ENCODE peak calls at places on chromosomes 1 and 21, in six cellular contexts. One of them, this sample, is unnamed.

GRCh38 chr1:207088161-207088560 is 499 bp upstream of the C4BPB start:
- DNase-seq in C1 segment of cervical spinal cord: no peak
- DNase-seq in T-helper 1 cell: no peak
- DNase-seq in stimulated activated CD8-positive, alpha-beta memory T cell treated with anti-CD3 and anti-CD28 coated beads, Interleukin-4, amount 100 ng/mL, for 1 hour: no peak
- DNase-seq in mesendoderm: peak
- DNase-seq in ovary: no peak
- DNase-seq in this sample: no peak

GRCh38 chr1:200971955-200972711 is 51.4 kb downstream of the KIF21B start:
- DNase-seq in C1 segment of cervical spinal cord: peak
- DNase-seq in T-helper 1 cell: peak
- DNase-seq in stimulated activated CD8-positive, alpha-beta memory T cell treated with anti-CD3 and anti-CD28 coated beads, Interleukin-4, amount 100 ng/mL, for 1 hour: peak
- DNase-seq in mesendoderm: peak
- DNase-seq in ovary: peak
- DNase-seq in this sample: peak

GRCh38 chr21:46179708-46180078 is 4.6 kb downstream of the SPATC1L start:
- DNase-seq in C1 segment of cervical spinal cord: no peak
- DNase-seq in T-helper 1 cell: no peak
- DNase-seq in stimulated activated CD8-positive, alpha-beta memory T cell treated with anti-CD3 and anti-CD28 coated beads, Interleukin-4, amount 100 ng/mL, for 1 hour: no peak
- DNase-seq in mesendoderm: no peak
- DNase-seq in ovary: no peak
- DNase-seq in this sample: no peak

GRCh38 chr1:174051956-174052355 is 29.8 kb upstream of the RC3H1 start:
- DNase-seq in C1 segment of cervical spinal cord: peak
- DNase-seq in T-helper 1 cell: no peak
- DNase-seq in stimulated activated CD8-positive, alpha-beta memory T cell treated with anti-CD3 and anti-CD28 coated beads, Interleukin-4, amount 100 ng/mL, for 1 hour: no peak
- DNase-seq in mesendoderm: no peak
- DNase-seq in ovary: no peak
- DNase-seq in this sample: peak

GRCh38 chr1:151504252-151504651 is 6.9 kb upstream of the CGN start:
- DNase-seq in C1 segment of cervical spinal cord: no peak
- DNase-seq in T-helper 1 cell: no peak
- DNase-seq in stimulated activated CD8-positive, alpha-beta memory T cell treated with anti-CD3 and anti-CD28 coated beads, Interleukin-4, amount 100 ng/mL, for 1 hour: no peak
- DNase-seq in mesendoderm: no peak
- DNase-seq in ovary: no peak
- DNase-seq in this sample: no peak

GRCh38 chr1:161772397-161772796 is 6.3 kb downstream of the ATF6 start:
- DNase-seq in C1 segment of cervical spinal cord: no peak
- DNase-seq in T-helper 1 cell: no peak
- DNase-seq in stimulated activated CD8-positive, alpha-beta memory T cell treated with anti-CD3 and anti-CD28 coated beads, Interleukin-4, amount 100 ng/mL, for 1 hour: no peak
- DNase-seq in mesendoderm: no peak
- DNase-seq in ovary: no peak
- DNase-seq in this sample: no peak

GRCh38 chr1:19460535-19461351 is 24.6 kb downstream of the CAPZB start:
- DNase-seq in C1 segment of cervical spinal cord: no peak
- DNase-seq in T-helper 1 cell: no peak
- DNase-seq in stimulated activated CD8-positive, alpha-beta memory T cell treated with anti-CD3 and anti-CD28 coated beads, Interleukin-4, amount 100 ng/mL, for 1 hour: no peak
- DNase-seq in mesendoderm: no peak
- DNase-seq in ovary: no peak
- DNase-seq in this sample: no peak

GRCh38 chr1:38672692-38673091 is 186.9 kb downstream of the RRAGC start:
- DNase-seq in C1 segment of cervical spinal cord: no peak
- DNase-seq in T-helper 1 cell: no peak
- DNase-seq in stimulated activated CD8-positive, alpha-beta memory T cell treated with anti-CD3 and anti-CD28 coated beads, Interleukin-4, amount 100 ng/mL, for 1 hour: no peak
- DNase-seq in mesendoderm: no peak
- DNase-seq in ovary: no peak
- DNase-seq in this sample: no peak

GRCh38 chr1:183167676-183168075 is 18.4 kb upstream of the LAMC2 start:
- DNase-seq in C1 segment of cervical spinal cord: no peak
- DNase-seq in T-helper 1 cell: no peak
- DNase-seq in stimulated activated CD8-positive, alpha-beta memory T cell treated with anti-CD3 and anti-CD28 coated beads, Interleukin-4, amount 100 ng/mL, for 1 hour: no peak
- DNase-seq in mesendoderm: no peak
- DNase-seq in ovary: no peak
- DNase-seq in this sample: no peak

GRCh38 chr1:31230378-31230777 is 9.3 kb downstream of the NKAIN1 start:
- DNase-seq in C1 segment of cervical spinal cord: no peak
- DNase-seq in T-helper 1 cell: no peak
- DNase-seq in stimulated activated CD8-positive, alpha-beta memory T cell treated with anti-CD3 and anti-CD28 coated beads, Interleukin-4, amount 100 ng/mL, for 1 hour: no peak
- DNase-seq in mesendoderm: no peak
- DNase-seq in ovary: no peak
- DNase-seq in this sample: no peak

GRCh38 chr1:97139512-97139911 is 417.9 kb downstream of the PTBP2 start:
- DNase-seq in C1 segment of cervical spinal cord: no peak
- DNase-seq in T-helper 1 cell: no peak
- DNase-seq in stimulated activated CD8-positive, alpha-beta memory T cell treated with anti-CD3 and anti-CD28 coated beads, Interleukin-4, amount 100 ng/mL, for 1 hour: no peak
- DNase-seq in mesendoderm: no peak
- DNase-seq in ovary: no peak
- DNase-seq in this sample: no peak

GRCh38 chr1:211736351-211736915 is 61.0 kb upstream of the NEK2 start:
- DNase-seq in C1 segment of cervical spinal cord: peak
- DNase-seq in T-helper 1 cell: no peak
- DNase-seq in stimulated activated CD8-positive, alpha-beta memory T cell treated with anti-CD3 and anti-CD28 coated beads, Interleukin-4, amount 100 ng/mL, for 1 hour: no peak
- DNase-seq in mesendoderm: no peak
- DNase-seq in ovary: peak
- DNase-seq in this sample: no peak

GRCh38 chr1:157086299-157086698 is 13.3 kb downstream of the ETV3L start:
- DNase-seq in C1 segment of cervical spinal cord: no peak
- DNase-seq in T-helper 1 cell: no peak
- DNase-seq in stimulated activated CD8-positive, alpha-beta memory T cell treated with anti-CD3 and anti-CD28 coated beads, Interleukin-4, amount 100 ng/mL, for 1 hour: no peak
- DNase-seq in mesendoderm: no peak
- DNase-seq in ovary: no peak
- DNase-seq in this sample: no peak

GRCh38 chr1:185969524-185969991 is 235.4 kb downstream of the HMCN1 start:
- DNase-seq in C1 segment of cervical spinal cord: no peak
- DNase-seq in T-helper 1 cell: no peak
- DNase-seq in stimulated activated CD8-positive, alpha-beta memory T cell treated with anti-CD3 and anti-CD28 coated beads, Interleukin-4, amount 100 ng/mL, for 1 hour: no peak
- DNase-seq in mesendoderm: no peak
- DNase-seq in ovary: no peak
- DNase-seq in this sample: no peak

GRCh38 chr1:40703316-40703715 is 11.8 kb downstream of the NFYC start:
- DNase-seq in C1 segment of cervical spinal cord: no peak
- DNase-seq in T-helper 1 cell: no peak
- DNase-seq in stimulated activated CD8-positive, alpha-beta memory T cell treated with anti-CD3 and anti-CD28 coated beads, Interleukin-4, amount 100 ng/mL, for 1 hour: no peak
- DNase-seq in mesendoderm: no peak
- DNase-seq in ovary: no peak
- DNase-seq in this sample: no peak

GRCh38 chr1:238861342-238861741 is 525.0 kb upstream of the CHRM3 start:
- DNase-seq in C1 segment of cervical spinal cord: no peak
- DNase-seq in T-helper 1 cell: no peak
- DNase-seq in stimulated activated CD8-positive, alpha-beta memory T cell treated with anti-CD3 and anti-CD28 coated beads, Interleukin-4, amount 100 ng/mL, for 1 hour: no peak
- DNase-seq in mesendoderm: peak
- DNase-seq in ovary: no peak
- DNase-seq in this sample: no peak

GRCh38 chr1:214393086-214393485 is 112.1 kb downstream of the SMYD2 start:
- DNase-seq in C1 segment of cervical spinal cord: no peak
- DNase-seq in T-helper 1 cell: no peak
- DNase-seq in stimulated activated CD8-positive, alpha-beta memory T cell treated with anti-CD3 and anti-CD28 coated beads, Interleukin-4, amount 100 ng/mL, for 1 hour: no peak
- DNase-seq in mesendoderm: no peak
- DNase-seq in ovary: no peak
- DNase-seq in this sample: no peak

GRCh38 chr21:45341779-45342178 is 54.1 kb upstream of the POFUT2 start:
- DNase-seq in C1 segment of cervical spinal cord: no peak
- DNase-seq in T-helper 1 cell: no peak
- DNase-seq in stimulated activated CD8-positive, alpha-beta memory T cell treated with anti-CD3 and anti-CD28 coated beads, Interleukin-4, amount 100 ng/mL, for 1 hour: no peak
- DNase-seq in mesendoderm: no peak
- DNase-seq in ovary: no peak
- DNase-seq in this sample: no peak

GRCh38 chr1:23098463-23099170 is 70.0 kb downstream of the LUZP1 start:
- DNase-seq in C1 segment of cervical spinal cord: peak
- DNase-seq in T-helper 1 cell: peak
- DNase-seq in stimulated activated CD8-positive, alpha-beta memory T cell treated with anti-CD3 and anti-CD28 coated beads, Interleukin-4, amount 100 ng/mL, for 1 hour: no peak
- DNase-seq in mesendoderm: peak
- DNase-seq in ovary: peak
- DNase-seq in this sample: peak

GRCh38 chr1:183995322-183996035 is 42.0 kb downstream of the COLGALT2 start:
- DNase-seq in C1 segment of cervical spinal cord: no peak
- DNase-seq in T-helper 1 cell: no peak
- DNase-seq in stimulated activated CD8-positive, alpha-beta memory T cell treated with anti-CD3 and anti-CD28 coated beads, Interleukin-4, amount 100 ng/mL, for 1 hour: no peak
- DNase-seq in mesendoderm: peak
- DNase-seq in ovary: no peak
- DNase-seq in this sample: no peak

GRCh38 chr1:214901718-214902117 is 180.8 kb upstream of the KCNK2 start:
- DNase-seq in C1 segment of cervical spinal cord: no peak
- DNase-seq in T-helper 1 cell: no peak
- DNase-seq in stimulated activated CD8-positive, alpha-beta memory T cell treated with anti-CD3 and anti-CD28 coated beads, Interleukin-4, amount 100 ng/mL, for 1 hour: no peak
- DNase-seq in mesendoderm: no peak
- DNase-seq in ovary: no peak
- DNase-seq in this sample: no peak

GRCh38 chr1:115718011-115718754 is 50.3 kb downstream of the CASQ2 start:
- DNase-seq in C1 segment of cervical spinal cord: no peak
- DNase-seq in T-helper 1 cell: no peak
- DNase-seq in stimulated activated CD8-positive, alpha-beta memory T cell treated with anti-CD3 and anti-CD28 coated beads, Interleukin-4, amount 100 ng/mL, for 1 hour: no peak
- DNase-seq in mesendoderm: peak
- DNase-seq in ovary: no peak
- DNase-seq in this sample: no peak

GRCh38 chr21:27275294-27275927 is 308.5 kb upstream of the ADAMTS5 start:
- DNase-seq in C1 segment of cervical spinal cord: no peak
- DNase-seq in T-helper 1 cell: no peak
- DNase-seq in stimulated activated CD8-positive, alpha-beta memory T cell treated with anti-CD3 and anti-CD28 coated beads, Interleukin-4, amount 100 ng/mL, for 1 hour: no peak
- DNase-seq in mesendoderm: no peak
- DNase-seq in ovary: no peak
- DNase-seq in this sample: no peak

GRCh38 chr1:219805191-219805590 is 123.2 kb downstream of the SLC30A10 start:
- DNase-seq in C1 segment of cervical spinal cord: no peak
- DNase-seq in T-helper 1 cell: no peak
- DNase-seq in stimulated activated CD8-positive, alpha-beta memory T cell treated with anti-CD3 and anti-CD28 coated beads, Interleukin-4, amount 100 ng/mL, for 1 hour: no peak
- DNase-seq in mesendoderm: no peak
- DNase-seq in ovary: no peak
- DNase-seq in this sample: no peak

GRCh38 chr1:203666621-203667020 is 40.0 kb downstream of the ATP2B4 start:
- DNase-seq in C1 segment of cervical spinal cord: no peak
- DNase-seq in T-helper 1 cell: no peak
- DNase-seq in stimulated activated CD8-positive, alpha-beta memory T cell treated with anti-CD3 and anti-CD28 coated beads, Interleukin-4, amount 100 ng/mL, for 1 hour: no peak
- DNase-seq in mesendoderm: no peak
- DNase-seq in ovary: no peak
- DNase-seq in this sample: no peak

GRCh38 chr1:178682429-178682828 is 42.6 kb upstream of the RALGPS2 start:
- DNase-seq in C1 segment of cervical spinal cord: no peak
- DNase-seq in T-helper 1 cell: no peak
- DNase-seq in stimulated activated CD8-positive, alpha-beta memory T cell treated with anti-CD3 and anti-CD28 coated beads, Interleukin-4, amount 100 ng/mL, for 1 hour: no peak
- DNase-seq in mesendoderm: no peak
- DNase-seq in ovary: no peak
- DNase-seq in this sample: no peak

GRCh38 chr1:43256675-43257570 is 12.9 kb upstream of the TMEM125 start:
- DNase-seq in C1 segment of cervical spinal cord: no peak
- DNase-seq in T-helper 1 cell: no peak
- DNase-seq in stimulated activated CD8-positive, alpha-beta memory T cell treated with anti-CD3 and anti-CD28 coated beads, Interleukin-4, amount 100 ng/mL, for 1 hour: no peak
- DNase-seq in mesendoderm: no peak
- DNase-seq in ovary: no peak
- DNase-seq in this sample: no peak

GRCh38 chr1:183418696-183419095 is 516 bp upstream of the NMNAT2 start:
- DNase-seq in C1 segment of cervical spinal cord: no peak
- DNase-seq in T-helper 1 cell: no peak
- DNase-seq in stimulated activated CD8-positive, alpha-beta memory T cell treated with anti-CD3 and anti-CD28 coated beads, Interleukin-4, amount 100 ng/mL, for 1 hour: no peak
- DNase-seq in mesendoderm: no peak
- DNase-seq in ovary: no peak
- DNase-seq in this sample: no peak

GRCh38 chr1:226674892-226675719 is 64.0 kb downstream of the ITPKB start:
- DNase-seq in C1 segment of cervical spinal cord: peak
- DNase-seq in T-helper 1 cell: peak
- DNase-seq in stimulated activated CD8-positive, alpha-beta memory T cell treated with anti-CD3 and anti-CD28 coated beads, Interleukin-4, amount 100 ng/mL, for 1 hour: peak
- DNase-seq in mesendoderm: no peak
- DNase-seq in ovary: peak
- DNase-seq in this sample: peak

GRCh38 chr1:116775116-116775752 is 21.0 kb downstream of the CD2 start:
- DNase-seq in C1 segment of cervical spinal cord: no peak
- DNase-seq in T-helper 1 cell: no peak
- DNase-seq in stimulated activated CD8-positive, alpha-beta memory T cell treated with anti-CD3 and anti-CD28 coated beads, Interleukin-4, amount 100 ng/mL, for 1 hour: no peak
- DNase-seq in mesendoderm: no peak
- DNase-seq in ovary: no peak
- DNase-seq in this sample: no peak

GRCh38 chr1:152501704-152502103 is 8.9 kb upstream of the LCE5A start:
- DNase-seq in C1 segment of cervical spinal cord: no peak
- DNase-seq in T-helper 1 cell: no peak
- DNase-seq in stimulated activated CD8-positive, alpha-beta memory T cell treated with anti-CD3 and anti-CD28 coated beads, Interleukin-4, amount 100 ng/mL, for 1 hour: no peak
- DNase-seq in mesendoderm: no peak
- DNase-seq in ovary: no peak
- DNase-seq in this sample: no peak

GRCh38 chr1:233549404-233549803 is 64.5 kb upstream of the KCNK1 start:
- DNase-seq in C1 segment of cervical spinal cord: no peak
- DNase-seq in T-helper 1 cell: no peak
- DNase-seq in stimulated activated CD8-positive, alpha-beta memory T cell treated with anti-CD3 and anti-CD28 coated beads, Interleukin-4, amount 100 ng/mL, for 1 hour: no peak
- DNase-seq in mesendoderm: no peak
- DNase-seq in ovary: no peak
- DNase-seq in this sample: no peak

GRCh38 chr1:35454616-35455015 is 102.6 kb downstream of the KIAA0319L start:
- DNase-seq in C1 segment of cervical spinal cord: no peak
- DNase-seq in T-helper 1 cell: no peak
- DNase-seq in stimulated activated CD8-positive, alpha-beta memory T cell treated with anti-CD3 and anti-CD28 coated beads, Interleukin-4, amount 100 ng/mL, for 1 hour: no peak
- DNase-seq in mesendoderm: no peak
- DNase-seq in ovary: no peak
- DNase-seq in this sample: no peak

GRCh38 chr1:67897270-67897949 is 64.1 kb upstream of the GNG12 start:
- DNase-seq in C1 segment of cervical spinal cord: no peak
- DNase-seq in T-helper 1 cell: no peak
- DNase-seq in stimulated activated CD8-positive, alpha-beta memory T cell treated with anti-CD3 and anti-CD28 coated beads, Interleukin-4, amount 100 ng/mL, for 1 hour: no peak
- DNase-seq in mesendoderm: no peak
- DNase-seq in ovary: no peak
- DNase-seq in this sample: no peak